ENCODE peak calls at places on chromosome 4, in six cellular contexts. R is ovary, L is upper lobe of left lung, B is caudate nucleus, H is choroid plexus epithelial cell, W is kidney glomerular epithelial cell. D is an unnamed sample.

GRCh38 chr4:85886665-85887064 is 411.7 kb downstream of the ARHGAP24 start:
- DNase-seq in R (no peak), L (no peak), B (no peak), H (no peak), W (no peak), D (no peak)

GRCh38 chr4:6953751-6954380 is 44.2 kb downstream of the TBC1D14 start:
- DNase-seq in R (peak), L (peak), B (no peak), H (peak), W (no peak), D (no peak)

GRCh38 chr4:34850983-34851382 is 1393.3 kb downstream of the ARAP2 start:
- DNase-seq in R (no peak), L (no peak), B (no peak), H (peak), W (no peak), D (no peak)

GRCh38 chr4:189124149-189124758 is 816.4 kb upstream of the FRG1 start:
- DNase-seq in R (peak), L (no peak), B (no peak), H (peak), W (peak), D (peak)

GRCh38 chr4:189046642-189047041 is 894.0 kb upstream of the FRG1 start:
- DNase-seq in R (no peak), L (no peak), B (no peak), H (no peak), W (peak), D (no peak)

GRCh38 chr4:169225812-169226211 is 44.9 kb downstream of the SH3RF1 start:
- DNase-seq in R (no peak), L (no peak), B (no peak), H (no peak), W (no peak), D (no peak)

GRCh38 chr4:181418491-181418890 is 824.7 kb upstream of the TENM3 start:
- DNase-seq in R (no peak), L (no peak), B (no peak), H (no peak), W (no peak), D (no peak)

GRCh38 chr4:73460913-73461522 is 20.5 kb upstream of the AFM start:
- DNase-seq in R (no peak), L (no peak), B (no peak), H (no peak), W (no peak), D (no peak)

GRCh38 chr4:34486964-34487363 is 1757.3 kb downstream of the ARAP2 start:
- DNase-seq in R (no peak), L (no peak), B (no peak), H (no peak), W (no peak), D (no peak)

GRCh38 chr4:166091914-166092510 is 219.0 kb downstream of the TLL1 start:
- DNase-seq in R (no peak), L (no peak), B (no peak), H (peak), W (peak), D (no peak)

GRCh38 chr4:24850669-24851068 is 55.3 kb downstream of the SOD3 start:
- DNase-seq in R (no peak), L (no peak), B (no peak), H (peak), W (peak), D (no peak)